ENCODE peak calls at places on chromosomes 7 and 10, in eight cellular contexts. M is cardiac muscle cell; S is activated CD8-positive, alpha-beta T cell treated with anti-CD3 and anti-CD28 coated beads for 36 hours; W is AG04450; T is left ventricle myocardium inferior; D is mammary epithelial cell; C is adrenal gland; Y is GM20000. N is an unnamed sample.

GRCh38 chr7:127705461-127705959 is 53.5 kb downstream of the SND1 start:
- DNase-seq in M (no peak), S (no peak), W (no peak), T (no peak), D (peak), C (no peak), Y (no peak), N (no peak)

GRCh38 chr10:61786728-61787127 is 114.8 kb upstream of the ARID5B start:
- DNase-seq in M (no peak), S (peak), W (no peak), T (no peak), D (peak), C (peak), Y (peak), N (peak)

GRCh38 chr7:105234886-105235285 is 153.8 kb downstream of the SRPK2 start:
- DNase-seq in M (no peak), S (no peak), W (no peak), T (no peak), D (no peak), C (no peak), Y (no peak), N (no peak)

GRCh38 chr10:129787557-129787956 is 176.5 kb downstream of the EBF3 start:
- DNase-seq in M (no peak), S (no peak), W (no peak), T (no peak), D (no peak), C (no peak), Y (no peak), N (no peak)

GRCh38 chr7:39936786-39937185 is 13.3 kb upstream of the CDK13 start:
- DNase-seq in M (no peak), S (no peak), W (no peak), T (no peak), D (no peak), C (no peak), Y (no peak), N (no peak)

GRCh38 chr10:48568546-48568945 is 36.3 kb downstream of the ARHGAP22 start:
- DNase-seq in M (no peak), S (no peak), W (no peak), T (no peak), D (no peak), C (no peak), Y (no peak), N (no peak)

GRCh38 chr10:58266003-58266825 is 1.5 kb downstream of the IPMK start:
- DNase-seq in M (peak), S (peak), W (no peak), T (no peak), D (peak), C (peak), Y (peak), N (peak)

GRCh38 chr7:94588090-94588489 is 67.8 kb downstream of the SGCE start:
- DNase-seq in M (no peak), S (no peak), W (no peak), T (no peak), D (no peak), C (no peak), Y (no peak), N (no peak)

GRCh38 chr10:46523119-46523880 is 33.2 kb downstream of the GPRIN2 start:
- DNase-seq in M (no peak), S (peak), W (no peak), T (peak), D (peak), C (peak), Y (no peak), N (no peak)

GRCh38 chr7:1681581-1681980 is 11.5 kb downstream of the ELFN1 start:
- DNase-seq in M (no peak), S (no peak), W (no peak), T (no peak), D (no peak), C (no peak), Y (no peak), N (no peak)

GRCh38 chr10:131842351-131843088 is 58.3 kb upstream of the PPP2R2D start:
- DNase-seq in M (no peak), S (no peak), W (no peak), T (no peak), D (no peak), C (peak), Y (no peak), N (no peak)

GRCh38 chr10:130053561-130053960 is 57.1 kb downstream of the C10orf143 start:
- DNase-seq in M (no peak), S (no peak), W (no peak), T (no peak), D (no peak), C (no peak), Y (no peak), N (no peak)

GRCh38 chr7:128872394-128872824 is 9.8 kb downstream of the ATP6V1F start:
- DNase-seq in M (no peak), S (peak), W (no peak), T (no peak), D (no peak), C (no peak), Y (no peak), N (no peak)

GRCh38 chr10:131571346-131571745 is 259.8 kb upstream of the TCERG1L start:
- DNase-seq in M (no peak), S (no peak), W (no peak), T (no peak), D (no peak), C (no peak), Y (no peak), N (no peak)

GRCh38 chr10:13984647-13985155 is 346.0 kb downstream of the FRMD4A start:
- DNase-seq in M (no peak), S (no peak), W (peak), T (no peak), D (peak), C (no peak), Y (no peak), N (no peak)

GRCh38 chr7:151251328-151251925 is 2.9 kb upstream of the SMARCD3 start:
- DNase-seq in M (peak), S (peak), W (no peak), T (peak), D (peak), C (peak), Y (peak), N (no peak)

GRCh38 chr10:12768156-12768731 is 233.3 kb downstream of the CCDC3 start:
- DNase-seq in M (no peak), S (no peak), W (no peak), T (no peak), D (peak), C (peak), Y (no peak), N (no peak)

GRCh38 chr7:147406521-147407115 is 1183.9 kb upstream of the C7orf33 start:
- DNase-seq in M (no peak), S (no peak), W (no peak), T (no peak), D (no peak), C (no peak), Y (no peak), N (no peak)

GRCh38 chr7:30433082-30433481 is 45.5 kb downstream of the NOD1 start:
- DNase-seq in M (no peak), S (no peak), W (peak), T (peak), D (no peak), C (peak), Y (no peak), N (no peak)

GRCh38 chr7:105647591-105647990 is 66.3 kb upstream of the EFCAB10 start:
- DNase-seq in M (no peak), S (no peak), W (no peak), T (no peak), D (no peak), C (no peak), Y (no peak), N (no peak)

GRCh38 chr10:121157998-121158397 is 306.8 kb downstream of the WDR11 start:
- DNase-seq in M (no peak), S (no peak), W (no peak), T (no peak), D (peak), C (peak), Y (no peak), N (no peak)

GRCh38 chr10:114504769-114505579 is 100.7 kb upstream of the AFAP1L2 start:
- DNase-seq in M (no peak), S (no peak), W (peak), T (no peak), D (peak), C (peak), Y (no peak), N (no peak)

GRCh38 chr10:62343000-62343399 is 31.2 kb upstream of the ZNF365 start:
- DNase-seq in M (no peak), S (no peak), W (no peak), T (no peak), D (no peak), C (no peak), Y (no peak), N (no peak)

GRCh38 chr7:22157552-22157951 is 199.4 kb downstream of the RAPGEF5 start:
- DNase-seq in M (no peak), S (no peak), W (no peak), T (no peak), D (no peak), C (no peak), Y (no peak), N (no peak)

GRCh38 chr10:128576916-128577670 is 450.9 kb upstream of the MKI67 start:
- DNase-seq in M (no peak), S (no peak), W (no peak), T (no peak), D (no peak), C (no peak), Y (no peak), N (no peak)

GRCh38 chr7:49852619-49853462 is 79.4 kb downstream of the VWC2 start:
- DNase-seq in M (peak), S (peak), W (no peak), T (no peak), D (peak), C (peak), Y (peak), N (peak)

GRCh38 chr7:104228442-104228841 is 20.6 kb upstream of the ORC5 start:
- DNase-seq in M (no peak), S (no peak), W (no peak), T (no peak), D (no peak), C (no peak), Y (no peak), N (no peak)
- TF ChIP-seq CTCF in M (no peak), S (no peak), W (no peak), T (no peak), D (no peak), C (no peak), Y (no peak), N (no peak)

GRCh38 chr10:110495731-110496552 is 1.8 kb upstream of the DUSP5 start:
- DNase-seq in M (no peak), S (peak), W (peak), T (peak), D (peak), C (no peak), Y (peak), N (peak)
- TF ChIP-seq CTCF in M (no peak), S (no peak), W (no peak), T (no peak), D (no peak), C (no peak), Y (no peak), N (no peak)

DNA sequence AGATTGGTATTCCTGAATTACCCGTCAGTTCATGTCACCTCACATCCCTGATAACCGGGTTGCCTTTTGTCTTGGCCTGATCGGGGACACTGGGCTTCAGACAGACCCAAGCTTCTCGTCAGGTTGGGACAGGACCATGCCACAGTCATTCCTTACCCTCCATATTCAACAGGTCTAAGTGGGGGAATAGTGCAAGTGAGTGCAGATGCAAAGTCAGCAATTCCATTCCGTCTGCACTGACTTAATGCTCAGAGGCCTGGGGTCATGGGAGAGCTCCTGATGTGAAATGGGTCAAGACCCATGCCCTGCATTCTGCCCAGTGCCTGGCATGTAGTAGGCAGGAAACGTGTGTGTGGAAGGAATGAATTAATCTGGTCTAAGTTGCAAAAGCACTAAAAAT is 95.4 kb upstream of the PITRM1 start:
- DNase-seq in M (no peak), S (no peak), W (no peak), T (no peak), D (no peak), C (no peak), Y (no peak), N (no peak)
- TF ChIP-seq CTCF in M (no peak), S (no peak), W (no peak), T (no peak), D (no peak), C (no peak), Y (no peak), N (no peak)

DNA sequence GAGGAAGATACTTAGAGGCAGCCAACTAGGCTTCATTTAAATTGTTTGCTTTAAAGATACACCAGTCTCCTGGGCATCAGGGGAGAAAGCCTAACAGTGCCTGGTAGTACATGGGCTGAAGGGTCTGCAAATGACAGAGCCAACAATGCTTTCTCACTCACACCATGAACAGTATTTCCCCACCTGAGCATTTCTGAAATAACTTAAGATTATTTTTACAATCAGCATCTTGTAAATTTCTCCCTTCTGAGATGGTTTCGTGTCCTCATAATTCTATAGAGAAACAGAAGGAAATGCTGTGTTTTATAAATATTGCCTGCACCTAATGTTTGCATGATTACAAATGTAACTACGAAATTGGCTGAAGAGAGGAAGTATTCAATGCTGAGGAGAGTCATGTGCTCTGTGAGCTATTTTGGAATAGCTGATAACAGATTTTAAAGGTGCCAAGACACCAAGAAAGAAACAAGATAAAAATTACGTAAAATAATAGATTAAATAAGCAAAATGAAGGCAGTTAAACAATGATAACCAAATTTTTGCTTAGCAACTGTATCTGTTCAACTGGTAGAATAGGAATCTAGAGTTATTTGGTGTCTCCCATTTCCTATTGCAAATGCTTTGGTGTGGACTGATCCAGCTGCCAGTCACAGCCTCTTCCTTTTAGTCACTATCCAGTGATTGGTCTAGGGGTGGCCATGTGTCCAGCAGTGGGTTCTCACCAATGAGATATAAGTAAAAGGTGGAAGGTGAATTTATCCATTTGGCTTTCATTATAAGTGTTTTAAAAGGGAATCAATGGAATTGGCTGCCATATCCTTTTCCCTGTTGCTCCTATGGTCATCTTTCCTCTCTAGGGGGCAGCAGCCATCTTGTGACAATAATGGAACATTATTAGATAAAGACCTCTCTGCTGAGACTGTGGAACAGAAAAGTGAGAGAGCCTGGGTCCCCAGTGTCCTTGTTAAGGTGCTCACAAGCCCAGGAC is 167.9 kb upstream of the SLC26A5 start:
- DNase-seq in M (peak), S (no peak), W (no peak), T (no peak), D (no peak), C (peak), Y (no peak), N (no peak)
- TF ChIP-seq CTCF in M (peak), S (no peak), W (peak), T (no peak), D (peak), C (no peak), Y (no peak), N (no peak)

GRCh38 chr7:10128748-10129147 is 844.9 kb upstream of the PHF14 start:
- DNase-seq in M (peak), S (no peak), W (no peak), T (no peak), D (no peak), C (peak), Y (no peak), N (no peak)
- TF ChIP-seq CTCF in M (no peak), S (no peak), W (no peak), T (peak), D (no peak), C (no peak), Y (no peak), N (peak)

GRCh38 chr7:54841772-54842707 is 83.0 kb upstream of the SEC61G start:
- DNase-seq in M (peak), S (peak), W (peak), T (peak), D (no peak), C (no peak), Y (no peak), N (no peak)

GRCh38 chr7:54838540-54838925 is 79.5 kb upstream of the SEC61G start:
- DNase-seq in M (no peak), S (no peak), W (no peak), T (no peak), D (no peak), C (no peak), Y (no peak), N (no peak)

GRCh38 chr7:54837761-54838539 is 78.9 kb upstream of the SEC61G start:
- DNase-seq in M (no peak), S (no peak), W (no peak), T (no peak), D (no peak), C (no peak), Y (no peak), N (no peak)

GRCh38 chr7:54837167-54837566 is 78.2 kb upstream of the SEC61G start:
- DNase-seq in M (no peak), S (no peak), W (no peak), T (no peak), D (no peak), C (no peak), Y (no peak), N (no peak)

GRCh38 chr7:54839538-54840213 is 80.7 kb upstream of the SEC61G start:
- DNase-seq in M (peak), S (no peak), W (no peak), T (peak), D (peak), C (peak), Y (peak), N (no peak)
- TF ChIP-seq CTCF in M (peak), S (no peak), W (peak), T (peak), D (peak), C (peak), Y (peak), N (peak)

N was measured in GM13977.